ENCODE peak calls at places on chromosomes 1 and 21, in nine cellular contexts. One of them, this sample, is unnamed.

GRCh38 chr1:196063307-196063706 is 544.9 kb downstream of the KCNT2 start:
- DNase-seq in sigmoid colon: no peak
- DNase-seq in progenitor cell of endocrine pancreas: no peak
- DNase-seq in WTC11: no peak
- DNase-seq in ovary: no peak
- DNase-seq in uterus: no peak
- DNase-seq in left lung: no peak
- DNase-seq in fibroblast of mammary gland: peak
- DNase-seq in activated B cell treated with CpG ODN at 0.5 μM for 24 hours: no peak
- DNase-seq in this sample: no peak

GRCh38 chr1:162305969-162306368 is 70.7 kb downstream of the SPATA46 start:
- DNase-seq in fibroblast of mammary gland: peak
- DNase-seq in progenitor cell of endocrine pancreas: no peak
- DNase-seq in WTC11: no peak
- DNase-seq in ovary: no peak
- DNase-seq in left lung: no peak
- DNase-seq in uterus: no peak
- DNase-seq in activated B cell treated with CpG ODN at 0.5 μM for 24 hours: no peak
- DNase-seq in sigmoid colon: no peak
- DNase-seq in this sample: no peak

GRCh38 chr21:44353200-44353970 is at the start of gene TRPM2:
- DNase-seq in sigmoid colon: no peak
- DNase-seq in progenitor cell of endocrine pancreas: no peak
- DNase-seq in ovary: no peak
- DNase-seq in uterus: peak
- DNase-seq in WTC11: no peak
- DNase-seq in fibroblast of mammary gland: peak
- DNase-seq in left lung: peak
- DNase-seq in activated B cell treated with CpG ODN at 0.5 μM for 24 hours: no peak
- DNase-seq in this sample: no peak

GRCh38 chr1:78839704-78840277 is 166.7 kb downstream of the ADGRL4 start:
- DNase-seq in activated B cell treated with CpG ODN at 0.5 μM for 24 hours: no peak
- DNase-seq in fibroblast of mammary gland: peak
- DNase-seq in progenitor cell of endocrine pancreas: peak
- DNase-seq in left lung: no peak
- DNase-seq in WTC11: peak
- DNase-seq in uterus: no peak
- DNase-seq in ovary: no peak
- DNase-seq in sigmoid colon: no peak
- DNase-seq in this sample: peak

GRCh38 chr1:184567648-184568047 is 180.8 kb downstream of the C1orf21 start:
- DNase-seq in progenitor cell of endocrine pancreas: no peak
- DNase-seq in fibroblast of mammary gland: no peak
- DNase-seq in ovary: no peak
- DNase-seq in WTC11: no peak
- DNase-seq in sigmoid colon: no peak
- DNase-seq in uterus: no peak
- DNase-seq in left lung: no peak
- DNase-seq in activated B cell treated with CpG ODN at 0.5 μM for 24 hours: no peak
- DNase-seq in this sample: peak

GRCh38 chr1:212700892-212701819 is 1.5 kb upstream of the BATF3 start:
- DNase-seq in left lung: peak
- DNase-seq in uterus: peak
- DNase-seq in ovary: peak
- DNase-seq in sigmoid colon: peak
- DNase-seq in WTC11: peak
- DNase-seq in progenitor cell of endocrine pancreas: no peak
- DNase-seq in fibroblast of mammary gland: peak
- DNase-seq in activated B cell treated with CpG ODN at 0.5 μM for 24 hours: peak
- DNase-seq in this sample: no peak

GRCh38 chr1:217393901-217394300 is 237.0 kb downstream of the GPATCH2 start:
- DNase-seq in uterus: no peak
- DNase-seq in left lung: no peak
- DNase-seq in ovary: no peak
- DNase-seq in fibroblast of mammary gland: no peak
- DNase-seq in sigmoid colon: no peak
- DNase-seq in WTC11: no peak
- DNase-seq in activated B cell treated with CpG ODN at 0.5 μM for 24 hours: no peak
- DNase-seq in progenitor cell of endocrine pancreas: no peak
- DNase-seq in this sample: no peak

GRCh38 chr1:22830131-22830566 is 119.5 kb downstream of the EPHB2 start:
- DNase-seq in uterus: no peak
- DNase-seq in ovary: no peak
- DNase-seq in left lung: no peak
- DNase-seq in fibroblast of mammary gland: no peak
- DNase-seq in sigmoid colon: no peak
- DNase-seq in WTC11: no peak
- DNase-seq in progenitor cell of endocrine pancreas: no peak
- DNase-seq in activated B cell treated with CpG ODN at 0.5 μM for 24 hours: no peak
- DNase-seq in this sample: no peak

GRCh38 chr1:57188169-57188568 is 222.4 kb upstream of the C8B start:
- DNase-seq in activated B cell treated with CpG ODN at 0.5 μM for 24 hours: no peak
- DNase-seq in sigmoid colon: no peak
- DNase-seq in progenitor cell of endocrine pancreas: no peak
- DNase-seq in ovary: no peak
- DNase-seq in left lung: no peak
- DNase-seq in uterus: no peak
- DNase-seq in WTC11: no peak
- DNase-seq in fibroblast of mammary gland: peak
- DNase-seq in this sample: no peak

GRCh38 chr1:46183926-46184557 is 7.8 kb upstream of the P3R3URF start:
- DNase-seq in activated B cell treated with CpG ODN at 0.5 μM for 24 hours: no peak
- DNase-seq in ovary: no peak
- DNase-seq in uterus: no peak
- DNase-seq in fibroblast of mammary gland: no peak
- DNase-seq in progenitor cell of endocrine pancreas: no peak
- DNase-seq in WTC11: no peak
- DNase-seq in sigmoid colon: no peak
- DNase-seq in left lung: no peak
- DNase-seq in this sample: no peak

GRCh38 chr1:55695151-55695550 is 480.0 kb upstream of the USP24 start:
- DNase-seq in left lung: no peak
- DNase-seq in sigmoid colon: no peak
- DNase-seq in activated B cell treated with CpG ODN at 0.5 μM for 24 hours: no peak
- DNase-seq in fibroblast of mammary gland: no peak
- DNase-seq in uterus: no peak
- DNase-seq in progenitor cell of endocrine pancreas: no peak
- DNase-seq in ovary: no peak
- DNase-seq in WTC11: no peak
- DNase-seq in this sample: peak

GRCh38 chr1:15609631-15610030 is 7.6 kb upstream of the DDI2 start:
- DNase-seq in WTC11: no peak
- DNase-seq in left lung: no peak
- DNase-seq in progenitor cell of endocrine pancreas: no peak
- DNase-seq in ovary: no peak
- DNase-seq in sigmoid colon: no peak
- DNase-seq in fibroblast of mammary gland: peak
- DNase-seq in activated B cell treated with CpG ODN at 0.5 μM for 24 hours: no peak
- DNase-seq in uterus: no peak
- DNase-seq in this sample: no peak

GRCh38 chr1:231590453-231591198 is 36.0 kb upstream of the DISC1 start:
- DNase-seq in progenitor cell of endocrine pancreas: no peak
- DNase-seq in uterus: peak
- DNase-seq in fibroblast of mammary gland: peak
- DNase-seq in activated B cell treated with CpG ODN at 0.5 μM for 24 hours: no peak
- DNase-seq in ovary: peak
- DNase-seq in WTC11: peak
- DNase-seq in sigmoid colon: peak
- DNase-seq in left lung: peak
- DNase-seq in this sample: peak

GRCh38 chr1:227572752-227573151 is 9.4 kb downstream of the ZNF678 start:
- DNase-seq in left lung: no peak
- DNase-seq in WTC11: no peak
- DNase-seq in activated B cell treated with CpG ODN at 0.5 μM for 24 hours: no peak
- DNase-seq in uterus: no peak
- DNase-seq in sigmoid colon: no peak
- DNase-seq in ovary: no peak
- DNase-seq in fibroblast of mammary gland: no peak
- DNase-seq in progenitor cell of endocrine pancreas: no peak
- DNase-seq in this sample: no peak

GRCh38 chr21:35611752-35612151 is 448.6 kb downstream of the SETD4 start:
- DNase-seq in ovary: no peak
- DNase-seq in sigmoid colon: no peak
- DNase-seq in activated B cell treated with CpG ODN at 0.5 μM for 24 hours: no peak
- DNase-seq in uterus: no peak
- DNase-seq in WTC11: no peak
- DNase-seq in fibroblast of mammary gland: no peak
- DNase-seq in progenitor cell of endocrine pancreas: no peak
- DNase-seq in left lung: no peak
- DNase-seq in this sample: peak

GRCh38 chr1:179840107-179840506 is 37.5 kb downstream of the TOR1AIP2 start:
- DNase-seq in ovary: no peak
- DNase-seq in activated B cell treated with CpG ODN at 0.5 μM for 24 hours: no peak
- DNase-seq in sigmoid colon: no peak
- DNase-seq in fibroblast of mammary gland: no peak
- DNase-seq in uterus: no peak
- DNase-seq in WTC11: no peak
- DNase-seq in left lung: no peak
- DNase-seq in progenitor cell of endocrine pancreas: no peak
- DNase-seq in this sample: no peak

GRCh38 chr1:27574001-27574781 is 29.8 kb downstream of the AHDC1 start:
- DNase-seq in WTC11: no peak
- DNase-seq in uterus: no peak
- DNase-seq in left lung: no peak
- DNase-seq in sigmoid colon: no peak
- DNase-seq in fibroblast of mammary gland: no peak
- DNase-seq in progenitor cell of endocrine pancreas: no peak
- DNase-seq in activated B cell treated with CpG ODN at 0.5 μM for 24 hours: no peak
- DNase-seq in ovary: peak
- DNase-seq in this sample: no peak

DNA sequence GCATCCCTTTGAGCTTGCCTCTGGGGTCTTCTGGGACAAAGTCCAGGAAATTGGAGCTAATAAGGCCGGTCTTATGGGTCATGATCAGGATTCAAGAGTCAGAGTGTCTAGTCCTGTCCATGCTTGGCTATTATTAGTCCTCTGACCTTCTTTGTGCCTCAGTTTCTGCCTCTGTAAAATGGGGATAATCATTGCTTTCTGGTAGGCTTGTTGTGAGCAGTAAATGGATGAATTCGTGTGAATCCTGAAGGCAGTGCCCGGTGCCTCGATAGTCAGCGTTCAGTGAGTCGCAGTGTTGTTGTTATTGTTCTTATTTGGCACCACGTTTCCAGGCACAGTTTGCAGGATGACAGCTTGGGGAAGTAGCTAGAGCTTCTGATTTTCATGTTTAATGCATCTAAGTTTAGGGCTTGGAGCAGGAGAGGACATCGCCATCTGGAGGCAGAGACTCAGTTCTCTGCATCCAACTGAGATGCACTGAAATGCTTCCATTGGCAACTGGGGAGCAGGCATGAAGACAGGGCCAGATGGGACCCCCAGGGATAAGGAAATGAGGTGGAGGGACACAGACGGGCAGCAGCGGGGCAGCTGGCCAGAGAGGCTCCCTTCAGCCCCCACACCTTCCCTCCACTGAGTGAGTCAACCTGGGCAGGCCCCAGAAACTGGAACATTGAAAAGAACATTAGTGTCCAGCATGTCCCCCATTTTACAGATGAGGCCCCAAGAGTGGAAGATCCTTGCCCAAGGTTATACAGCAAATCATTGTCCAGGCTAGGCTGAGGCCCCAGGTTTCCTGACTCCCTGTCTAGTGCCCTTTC is 160.3 kb downstream of the PTPRU start:
- DNase-seq in progenitor cell of endocrine pancreas: no peak
- DNase-seq in activated B cell treated with CpG ODN at 0.5 μM for 24 hours: no peak
- DNase-seq in fibroblast of mammary gland: peak
- DNase-seq in left lung: no peak
- DNase-seq in uterus: no peak
- DNase-seq in sigmoid colon: no peak
- DNase-seq in WTC11: no peak
- DNase-seq in ovary: no peak
- DNase-seq in this sample: no peak
- TF ChIP-seq CTCF in progenitor cell of endocrine pancreas: peak
- TF ChIP-seq CTCF in activated B cell treated with CpG ODN at 0.5 μM for 24 hours: no peak
- TF ChIP-seq CTCF in fibroblast of mammary gland: peak
- TF ChIP-seq CTCF in left lung: no peak
- TF ChIP-seq CTCF in uterus: no peak
- TF ChIP-seq CTCF in sigmoid colon: no peak
- TF ChIP-seq CTCF in WTC11: no peak
- TF ChIP-seq CTCF in ovary: no peak
- TF ChIP-seq CTCF in this sample: peak

DNA sequence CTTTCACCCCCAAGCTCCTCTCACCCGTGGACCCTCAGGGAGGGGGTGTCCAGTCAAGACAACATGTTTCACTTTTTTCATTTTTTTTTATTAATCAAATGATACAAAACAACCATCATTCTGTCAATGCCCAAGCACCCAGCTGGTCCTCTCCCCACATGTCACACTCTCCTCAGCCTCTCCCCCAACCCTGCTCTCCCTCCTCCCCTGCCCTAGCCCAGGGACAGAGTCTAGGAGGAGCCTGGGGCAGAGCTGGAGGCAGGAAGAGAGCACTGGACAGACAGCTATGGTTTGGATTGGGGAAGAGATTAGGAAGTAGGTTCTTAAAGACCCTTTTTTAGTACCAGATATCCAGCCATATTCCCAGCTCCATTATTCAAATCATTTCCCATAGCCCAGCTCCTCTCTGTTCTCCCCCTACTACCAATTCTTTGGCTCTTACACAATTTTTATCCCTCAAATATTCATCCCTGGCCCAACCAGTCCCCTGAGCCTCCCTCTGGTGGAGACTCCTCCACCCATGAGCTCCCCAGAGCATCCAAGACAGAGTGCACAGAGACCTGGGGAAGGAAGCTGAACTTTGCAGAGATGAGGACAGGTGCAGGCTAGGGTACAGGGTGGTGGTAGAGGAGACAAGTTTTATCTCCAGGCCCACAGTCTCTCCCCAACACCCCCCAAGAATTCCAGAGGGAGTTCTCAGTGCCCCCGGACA is 1.4 kb upstream of the S100A16 start:
- DNase-seq in sigmoid colon: no peak
- DNase-seq in fibroblast of mammary gland: no peak
- DNase-seq in ovary: no peak
- DNase-seq in left lung: no peak
- DNase-seq in progenitor cell of endocrine pancreas: no peak
- DNase-seq in WTC11: no peak
- DNase-seq in activated B cell treated with CpG ODN at 0.5 μM for 24 hours: no peak
- DNase-seq in uterus: no peak
- DNase-seq in this sample: no peak
- TF ChIP-seq CTCF in sigmoid colon: no peak
- TF ChIP-seq CTCF in fibroblast of mammary gland: peak
- TF ChIP-seq CTCF in ovary: no peak
- TF ChIP-seq CTCF in left lung: no peak
- TF ChIP-seq CTCF in progenitor cell of endocrine pancreas: no peak
- TF ChIP-seq CTCF in WTC11: no peak
- TF ChIP-seq CTCF in activated B cell treated with CpG ODN at 0.5 μM for 24 hours: no peak
- TF ChIP-seq CTCF in uterus: no peak
- TF ChIP-seq CTCF in this sample: peak

GRCh38 chr1:192766876-192767275 is 42.0 kb upstream of the RGS2 start:
- DNase-seq in left lung: no peak
- DNase-seq in activated B cell treated with CpG ODN at 0.5 μM for 24 hours: no peak
- DNase-seq in fibroblast of mammary gland: no peak
- DNase-seq in progenitor cell of endocrine pancreas: no peak
- DNase-seq in sigmoid colon: no peak
- DNase-seq in ovary: no peak
- DNase-seq in uterus: no peak
- DNase-seq in WTC11: peak
- DNase-seq in this sample: no peak
- TF ChIP-seq CTCF in left lung: no peak
- TF ChIP-seq CTCF in activated B cell treated with CpG ODN at 0.5 μM for 24 hours: no peak
- TF ChIP-seq CTCF in fibroblast of mammary gland: no peak
- TF ChIP-seq CTCF in progenitor cell of endocrine pancreas: no peak
- TF ChIP-seq CTCF in sigmoid colon: no peak
- TF ChIP-seq CTCF in ovary: no peak
- TF ChIP-seq CTCF in uterus: no peak
- TF ChIP-seq CTCF in WTC11: no peak
- TF ChIP-seq CTCF in this sample: no peak

GRCh38 chr1:6692956-6693355 is 8.7 kb downstream of the DNAJC11 start:
- DNase-seq in progenitor cell of endocrine pancreas: no peak
- DNase-seq in activated B cell treated with CpG ODN at 0.5 μM for 24 hours: no peak
- DNase-seq in sigmoid colon: no peak
- DNase-seq in uterus: no peak
- DNase-seq in fibroblast of mammary gland: no peak
- DNase-seq in WTC11: no peak
- DNase-seq in ovary: no peak
- DNase-seq in left lung: no peak
- DNase-seq in this sample: no peak
- TF ChIP-seq CTCF in progenitor cell of endocrine pancreas: no peak
- TF ChIP-seq CTCF in activated B cell treated with CpG ODN at 0.5 μM for 24 hours: no peak
- TF ChIP-seq CTCF in sigmoid colon: no peak
- TF ChIP-seq CTCF in uterus: no peak
- TF ChIP-seq CTCF in fibroblast of mammary gland: no peak
- TF ChIP-seq CTCF in WTC11: no peak
- TF ChIP-seq CTCF in ovary: no peak
- TF ChIP-seq CTCF in left lung: no peak
- TF ChIP-seq CTCF in this sample: no peak

This sample was measured in HFFc6.